ENCODE peak calls at places on chromosome 5, in four cellular contexts. L is uterus, V is fibroblast of the aortic adventitia, Q is AG04449. T is an unnamed sample.

GRCh38 chr5:125455041-125455440 is 708.6 kb upstream of the ZNF608 start:
- DNase-seq in L (no peak), V (peak), Q (peak), T (no peak)

GRCh38 chr5:150589791-150590601 is 50.5 kb upstream of the SYNPO start:
- DNase-seq in Q (no peak), V (peak), L (peak), T (no peak)

GRCh38 chr5:14449052-14449661 is 132.4 kb upstream of the OTULINL start:
- DNase-seq in L (peak), Q (peak), V (peak), T (no peak)

GRCh38 chr5:56588636-56589485 is 226.5 kb upstream of the MAP3K1 start:
- DNase-seq in V (no peak), L (peak), Q (no peak), T (peak)

GRCh38 chr5:143318833-143319232 is 84.7 kb downstream of the NR3C1 start:
- DNase-seq in Q (no peak), L (no peak), V (no peak), T (no peak)

GRCh38 chr5:177431317-177432142 is 5.1 kb downstream of the GRK6 start:
- DNase-seq in L (no peak), V (no peak), Q (no peak), T (peak)

GRCh38 chr5:9188956-9189355 is 356.9 kb downstream of the SEMA5A start:
- DNase-seq in V (no peak), L (no peak), Q (no peak), T (no peak)

GRCh38 chr5:103283869-103284268 is 25.3 kb downstream of the MACIR start:
- DNase-seq in V (no peak), L (no peak), Q (no peak), T (no peak)

GRCh38 chr5:101932599-101932998 is 363.5 kb downstream of the SLCO4C1 start:
- DNase-seq in V (no peak), Q (no peak), L (no peak), T (no peak)

GRCh38 chr5:20536813-20537212 is 548.8 kb upstream of the CDH18 start:
- DNase-seq in L (no peak), Q (no peak), V (no peak), T (no peak)

GRCh38 chr5:4627887-4628286 is 512.2 kb upstream of the ADAMTS16 start:
- DNase-seq in V (no peak), L (no peak), Q (no peak), T (no peak)

GRCh38 chr5:179603308-179603707 is 20.2 kb downstream of the HNRNPH1 start:
- DNase-seq in L (no peak), V (no peak), Q (no peak), T (no peak)

GRCh38 chr5:37495210-37495609 is 116.1 kb downstream of the WDR70 start:
- DNase-seq in V (peak), L (no peak), Q (peak), T (no peak)

GRCh38 chr5:92909545-92909962 is 671.5 kb downstream of the NR2F1-AS1 start:
- DNase-seq in L (no peak), V (peak), Q (no peak), T (no peak)

GRCh38 chr5:17143335-17143734 is 74.1 kb upstream of the BASP1 start:
- DNase-seq in Q (no peak), V (no peak), L (no peak), T (no peak)

GRCh38 chr5:35461530-35461929 is 156.1 kb upstream of the SPEF2 start:
- DNase-seq in L (no peak), Q (no peak), V (no peak), T (no peak)

GRCh38 chr5:150263801-150264621 is 25.6 kb downstream of the CAMK2A start:
- DNase-seq in L (peak), Q (peak), V (peak), T (no peak)

GRCh38 chr5:147427784-147428401 is 82.0 kb downstream of the DPYSL3 start:
- DNase-seq in Q (no peak), L (no peak), V (peak), T (no peak)

GRCh38 chr5:139642891-139643871 is 5.0 kb upstream of the CXXC5 start:
- DNase-seq in L (no peak), V (no peak), Q (no peak), T (no peak)

GRCh38 chr5:34859253-34859652 is 20.3 kb downstream of the TTC23L start:
- DNase-seq in V (no peak), Q (no peak), L (no peak), T (no peak)

GRCh38 chr5:151743535-151743934 is 14.9 kb downstream of the ATOX1 start:
- DNase-seq in L (no peak), V (peak), Q (no peak), T (no peak)

GRCh38 chr5:109920736-109921135 is 231.0 kb downstream of the MAN2A1 start:
- DNase-seq in V (no peak), Q (no peak), L (no peak), T (no peak)

GRCh38 chr5:168195110-168195509 is 96.3 kb upstream of the WWC1 start:
- DNase-seq in V (no peak), Q (no peak), L (no peak), T (no peak)

GRCh38 chr5:153782589-153783238 is 256.0 kb downstream of the FAM114A2 start:
- DNase-seq in V (no peak), L (no peak), Q (peak), T (no peak)

GRCh38 chr5:78634634-78635033 is 13.9 kb downstream of the LHFPL2 start:
- DNase-seq in L (no peak), Q (no peak), V (peak), T (no peak)

GRCh38 chr5:31671339-31671741 is 32.4 kb downstream of the PDZD2 start:
- DNase-seq in Q (no peak), L (no peak), V (no peak), T (no peak)

GRCh38 chr5:163890211-163890610 is 384.8 kb downstream of the MAT2B start:
- DNase-seq in Q (no peak), V (no peak), L (no peak), T (no peak)

GRCh38 chr5:114055318-114055788 is 306.5 kb upstream of the KCNN2 start:
- DNase-seq in Q (no peak), L (peak), V (no peak), T (no peak)

GRCh38 chr5:76376141-76376900 is 26.8 kb upstream of the IQGAP2 start:
- DNase-seq in L (no peak), Q (peak), V (no peak), T (no peak)

GRCh38 chr5:83972236-83972635 is 251.6 kb upstream of the HAPLN1 start:
- DNase-seq in L (no peak), Q (no peak), V (peak), T (no peak)

GRCh38 chr5:154444559-154445421 is 1.0 kb upstream of the SAP30L start:
- DNase-seq in V (no peak), Q (no peak), L (no peak), T (no peak)

GRCh38 chr5:88820581-88820980 is 62.4 kb downstream of the MEF2C start:
- DNase-seq in L (no peak), Q (no peak), V (no peak), T (no peak)

GRCh38 chr5:68248896-68249295 is 33.3 kb downstream of the PIK3R1 start:
- DNase-seq in V (no peak), Q (no peak), L (no peak), T (no peak)
- H3K4me3 ChIP-seq in V (no peak), Q (no peak), L (no peak), T (no peak)

GRCh38 chr5:10601246-10602030 is 37.6 kb downstream of the ANKRD33B start:
- DNase-seq in L (peak), Q (no peak), V (peak), T (no peak)

GRCh38 chr5:10599113-10599512 is 35.2 kb downstream of the ANKRD33B start:
- DNase-seq in V (no peak), Q (no peak), L (no peak), T (no peak)

GRCh38 chr5:10602031-10602806 is 38.3 kb downstream of the ANKRD33B start:
- DNase-seq in V (no peak), Q (no peak), L (no peak), T (no peak)

GRCh38 chr5:10599828-10600227 is 36.0 kb downstream of the ANKRD33B start:
- DNase-seq in L (no peak), Q (no peak), V (peak), T (no peak)

DNA sequence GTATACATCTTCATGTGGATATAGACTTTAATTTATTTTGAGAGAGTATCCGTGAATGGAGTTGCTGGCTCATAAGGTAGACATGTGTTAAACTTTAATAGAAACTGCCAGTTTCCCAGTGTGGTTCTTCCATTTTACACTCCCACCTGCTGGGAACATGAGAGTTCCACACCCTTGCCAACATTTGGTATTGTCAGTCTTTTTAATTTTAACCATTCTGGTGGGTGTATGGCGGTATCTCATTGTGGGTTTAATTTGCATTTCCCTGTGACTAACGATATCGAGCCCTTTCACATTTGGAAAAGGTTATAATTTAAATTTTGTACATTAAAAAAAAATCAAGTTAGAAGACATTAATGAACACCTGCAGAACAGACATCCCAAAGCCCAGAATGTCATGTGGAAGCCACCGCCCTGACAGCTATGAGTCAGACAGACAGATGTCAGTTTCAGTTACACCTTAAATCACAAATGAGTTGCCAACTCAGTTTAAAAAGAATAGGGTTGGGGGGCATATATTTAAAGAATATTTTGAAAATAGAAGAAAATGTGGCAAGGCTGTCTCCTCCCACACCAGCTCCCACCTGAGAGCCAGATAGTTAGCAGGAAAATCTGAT is 36.9 kb downstream of the ANKRD33B start:
- DNase-seq in L (no peak), Q (no peak), V (no peak), T (no peak)
- TF ChIP-seq CTCF in L (no peak), Q (no peak), V (no peak), T (no peak)

GRCh38 chr5:96431376-96432244 is 1.4 kb downstream of the PCSK1 start:
- DNase-seq in V (peak), Q (no peak), L (peak), T (no peak)
- H3K4me3 ChIP-seq in V (no peak), Q (no peak), L (no peak), T (no peak)

GRCh38 chr5:926416-927171 is 33.9 kb downstream of the TRIP13 start:
- DNase-seq in V (peak), Q (no peak), L (peak), T (no peak)
- TF ChIP-seq CTCF in V (peak), Q (peak), L (no peak), T (no peak)